ENCODE peak calls at places on chromosome 21, in four cellular contexts. L is pancreas, S is psoas muscle, C is left ventricle myocardium inferior. O is an unnamed sample.
A peak's percentile ranks its signal among the peaks of the same experiment; 100 is the strongest.

GRCh38 chr21:33384851-33385331 is 18.3 kb upstream of the IFNGR2 start:
- DNase-seq in C (no peak), L (no peak), S (no peak), O (no peak)

GRCh38 chr21:17428484-17428869 is 84.4 kb upstream of the CXADR start:
- DNase-seq in S (no peak), L (no peak), C (no peak), O (no peak)

GRCh38 chr21:32572574-32573420 is 12.5 kb downstream of the TCP10L start:
- DNase-seq in L (peak; percentile 64), C (no peak), S (no peak), O (no peak)

GRCh38 chr21:43667191-43667904 is 8.0 kb downstream of the RRP1B start:
- DNase-seq in S (no peak), L (no peak), C (no peak), O (no peak)

GRCh38 chr21:9837946-9838801 is 683.2 kb upstream of the TPTE start:
- DNase-seq in L (peak; percentile 23), C (no peak), S (peak; percentile 53), O (peak; percentile 67)

GRCh38 chr21:27681038-27681437 is 714.1 kb upstream of the ADAMTS5 start:
- DNase-seq in L (no peak), C (no peak), S (no peak), O (no peak)

GRCh38 chr21:15014220-15014619 is 50.6 kb downstream of the NRIP1 start:
- DNase-seq in S (no peak), C (no peak), L (no peak), O (no peak)

GRCh38 chr21:29805110-29805509 is 134.7 kb downstream of the GRIK1 start:
- DNase-seq in C (no peak), S (no peak), L (no peak), O (no peak)

GRCh38 chr21:32533053-32533452 is 52.3 kb downstream of the TCP10L start:
- DNase-seq in L (no peak), C (no peak), S (no peak), O (no peak)

GRCh38 chr21:26945916-26946315 is 21.0 kb downstream of the ADAMTS5 start:
- DNase-seq in S (peak; percentile 56), C (peak; percentile 35), L (no peak), O (no peak)

GRCh38 chr21:25283720-25284119 is 323.6 kb downstream of the MRPL39 start:
- DNase-seq in L (no peak), S (no peak), C (no peak), O (no peak)

GRCh38 chr21:43287974-43288755 is 119.4 kb downstream of the CRYAA start:
- DNase-seq in L (peak; percentile 37), C (no peak), S (no peak), O (peak; percentile 17)

GRCh38 chr21:32705139-32705538 is 22.7 kb downstream of the SYNJ1 start:
- DNase-seq in C (no peak), S (no peak), L (no peak), O (no peak)

GRCh38 chr21:28971171-28971570 is 21.5 kb downstream of the LTN1 start:
- DNase-seq in S (no peak), L (no peak), C (no peak), O (no peak)

GRCh38 chr21:16264314-16264713 is 534.5 kb downstream of the USP25 start:
- DNase-seq in C (no peak), S (no peak), L (no peak), O (no peak)

GRCh38 chr21:17668479-17668878 is 55.8 kb upstream of the BTG3 start:
- DNase-seq in L (no peak), C (no peak), S (no peak), O (no peak)

GRCh38 chr21:21712761-21713558 is 714.8 kb downstream of the NCAM2 start:
- DNase-seq in C (no peak), L (no peak), S (no peak), O (no peak)

GRCh38 chr21:29178936-29179335 is 48.5 kb downstream of the MAP3K7CL start:
- DNase-seq in C (no peak), L (no peak), S (no peak), O (no peak)

GRCh38 chr21:43758132-43758619 is 17.9 kb downstream of the CSTB start:
- DNase-seq in S (peak; percentile 59), L (no peak), C (no peak), O (no peak)

GRCh38 chr21:29904359-29905282 is 35.2 kb downstream of the GRIK1 start:
- DNase-seq in L (no peak), C (no peak), S (no peak), O (no peak)

GRCh38 chr21:46545363-46545762 is 59.5 kb downstream of the S100B start:
- DNase-seq in S (peak; percentile 15), C (no peak), L (no peak), O (no peak)

GRCh38 chr21:46544824-46545223 is 60.1 kb downstream of the S100B start:
- DNase-seq in S (no peak), C (no peak), L (no peak), O (no peak)

GRCh38 chr21:46544003-46544402 is 60.9 kb downstream of the S100B start:
- DNase-seq in L (no peak), S (peak; percentile 15), C (no peak), O (no peak)

GRCh38 chr21:46542588-46543092 is 62.2 kb downstream of the S100B start:
- DNase-seq in S (peak; percentile 41), L (no peak), C (no peak), O (no peak)

DNA sequence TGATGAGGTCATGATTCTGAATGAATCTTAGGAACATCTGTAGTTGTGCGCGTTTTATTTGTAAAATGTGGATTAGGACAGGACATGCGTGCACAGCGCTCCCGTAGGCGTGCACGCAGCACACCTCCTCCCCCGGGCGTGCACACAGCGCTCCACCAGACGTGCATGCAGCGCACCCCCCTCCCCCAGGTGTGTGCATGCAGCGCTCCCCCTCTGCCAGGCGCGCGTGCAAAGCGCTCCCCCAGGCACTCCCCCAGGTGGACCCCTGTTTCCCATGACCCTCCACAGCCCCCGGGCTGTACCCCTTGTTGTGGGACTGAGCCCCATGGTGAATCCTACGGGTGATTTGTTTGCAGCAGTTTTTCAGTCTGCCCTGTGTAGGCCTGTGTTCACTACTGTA is 61.6 kb downstream of the S100B start:
- DNase-seq in C (no peak), L (no peak), S (peak; percentile 14), O (no peak)
- H3K36me3 ChIP-seq in C (peaks cover 88% of the 10 kb centered on the region), L (no peaks in the 10 kb centered on the region), S (peaks cover 10% of the 10 kb centered on the region), O (peaks cover 19% of the 10 kb centered on the region)

DNA sequence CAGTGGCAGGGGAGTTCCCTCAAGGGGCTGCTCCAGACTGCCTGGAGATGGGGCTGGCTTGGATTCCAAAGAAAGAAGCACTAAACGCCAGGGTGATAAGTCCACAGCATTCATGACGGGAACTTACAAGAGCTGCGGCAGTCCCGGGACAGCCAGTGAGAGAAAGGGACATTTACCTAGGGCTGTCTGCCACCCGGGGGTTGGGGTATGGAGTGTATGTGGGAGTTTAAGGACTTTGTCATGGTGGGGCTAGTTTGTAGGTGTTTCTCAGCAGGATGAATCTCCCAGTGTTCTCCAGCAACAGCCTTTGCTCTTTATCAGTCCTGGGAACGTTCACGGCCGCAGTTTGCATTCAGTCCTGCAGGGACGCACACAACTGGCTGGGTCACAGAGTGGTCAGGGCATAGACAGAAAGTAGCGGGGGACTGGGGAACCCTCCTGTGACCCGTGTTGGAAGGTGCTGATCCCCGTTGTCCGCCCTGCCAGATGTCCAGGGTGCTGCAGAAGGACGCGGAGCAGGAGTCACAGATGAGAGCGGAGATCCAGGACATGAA is 41.4 kb upstream of the HMGN1 start:
- DNase-seq in S (no peak), L (no peak), C (no peak), O (no peak)
- TF ChIP-seq CTCF in S (no peak), L (no peak), C (no peak), O (no peak)

GRCh38 chr21:41752231-41752681 is 14.6 kb downstream of the RIPK4 start:
- DNase-seq in C (no peak), L (no peak), S (no peak), O (no peak)

GRCh38 chr21:41751621-41752020 is 15.2 kb downstream of the RIPK4 start:
- DNase-seq in S (no peak), C (peak; percentile 4), L (no peak), O (no peak)

GRCh38 chr21:41755258-41755933 is 11.5 kb downstream of the RIPK4 start:
- DNase-seq in L (no peak), S (no peak), C (no peak), O (no peak)

GRCh38 chr21:41754481-41754891 is 12.4 kb downstream of the RIPK4 start:
- DNase-seq in L (no peak), C (no peak), S (no peak), O (no peak)

DNA sequence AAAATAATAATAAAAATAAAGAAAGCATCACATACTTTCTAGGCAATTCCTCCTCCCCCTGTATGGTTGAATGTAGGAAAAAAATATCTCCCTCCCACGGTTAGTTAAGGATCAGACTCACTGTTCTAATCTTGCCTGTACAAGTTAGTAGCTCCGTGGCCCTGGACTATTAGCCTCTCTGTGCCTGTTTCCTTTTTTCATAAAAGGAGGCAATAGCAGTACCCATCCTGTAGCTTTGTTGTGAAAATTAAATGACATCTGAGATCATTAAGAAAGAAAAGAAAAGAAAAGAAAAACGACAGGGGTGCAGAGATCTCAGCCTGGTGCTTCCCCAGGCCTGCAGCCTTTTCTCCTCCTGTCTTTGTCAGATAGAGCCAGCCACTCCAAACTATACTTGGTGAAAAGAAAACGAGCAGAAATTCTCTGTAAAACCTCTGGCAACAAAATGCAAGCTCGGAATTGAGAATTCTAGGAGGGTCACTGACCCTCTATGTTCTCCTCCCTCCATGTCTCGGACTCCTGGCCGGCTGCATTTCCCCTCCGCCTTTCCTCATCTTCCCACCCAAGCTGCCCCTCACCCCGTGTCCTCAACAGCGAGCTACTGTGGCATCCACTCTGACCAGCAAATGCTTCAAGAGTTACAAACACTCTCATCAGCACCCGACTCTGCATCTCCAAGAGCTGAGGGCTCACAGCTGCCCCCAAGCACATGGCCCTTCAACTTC is 13.7 kb downstream of the RIPK4 start:
- DNase-seq in S (no peak), C (no peak), L (no peak), O (no peak)
- H3K27ac ChIP-seq in S (no peak overlapping the region), C (no peak overlapping the region), L (no peak overlapping the region), O (no peak overlapping the region)

GRCh38 chr21:34994646-34995631 is 54.2 kb downstream of the RUNX1 start:
- DNase-seq in L (no peak), S (no peak), C (no peak), O (no peak)
- H3K36me3 ChIP-seq in L (no peaks in the 10 kb centered on the region), S (no peaks in the 10 kb centered on the region), C (no peaks in the 10 kb centered on the region), O (no peaks in the 10 kb centered on the region)

GRCh38 chr21:23155281-23155680 is 2157.1 kb downstream of the NCAM2 start:
- DNase-seq in L (no peak), C (no peak), S (no peak), O (no peak)

GRCh38 chr21:23162213-23162946 is 2164.2 kb downstream of the NCAM2 start:
- DNase-seq in S (no peak), C (no peak), L (no peak), O (no peak)

GRCh38 chr21:23160914-23161313 is 2162.7 kb downstream of the NCAM2 start:
- DNase-seq in C (no peak), S (no peak), L (no peak), O (no peak)
- TF ChIP-seq CTCF in C (no peak), S (no peak), L (no peak), O (no peak)